ENCODE peak calls at places on chromosomes 5 and 9, in seven cellular contexts. D, K, T, X, W, E and U are unnamed samples.

GRCh38 chr9:121372563-121373400 is 2.7 kb upstream of the STOM start:
- DNase-seq in E (no peak), D (no peak), X (peak), W (no peak), T (no peak), K (no peak), U (peak)

GRCh38 chr5:178323961-178324360 is 91.4 kb upstream of the PHYKPL start:
- DNase-seq in W (no peak), D (no peak), T (no peak), E (no peak), X (no peak), K (no peak), U (no peak)

GRCh38 chr5:90612930-90613329 is 54.3 kb downstream of the ADGRV1 start:
- DNase-seq in X (no peak), D (no peak), E (no peak), W (no peak), T (no peak), K (no peak), U (no peak)

GRCh38 chr9:127066775-127067111 is 55.7 kb downstream of the ANGPTL2 start:
- DNase-seq in W (no peak), E (no peak), D (no peak), T (no peak), K (no peak), X (no peak), U (no peak)

GRCh38 chr9:110183208-110184145 is 24.5 kb downstream of the C9orf152 start:
- DNase-seq in D (peak), K (peak), T (peak), X (peak), W (peak), E (no peak), U (peak)

GRCh38 chr5:154288145-154288544 is 97.6 kb downstream of the GALNT10 start:
- DNase-seq in K (no peak), E (no peak), X (peak), D (no peak), T (no peak), W (peak), U (no peak)

GRCh38 chr5:135135530-135136201 is 101.6 kb upstream of the PITX1 start:
- DNase-seq in T (no peak), E (no peak), X (no peak), K (no peak), W (no peak), D (no peak), U (no peak)

GRCh38 chr9:97271292-97271691 is 36.2 kb upstream of the CCDC180 start:
- DNase-seq in D (no peak), E (no peak), W (peak), T (no peak), X (no peak), K (no peak), U (no peak)

GRCh38 chr5:62729662-62730061 is 151.0 kb downstream of the LRRC70 start:
- DNase-seq in T (no peak), W (no peak), E (no peak), D (no peak), X (no peak), K (no peak), U (no peak)

GRCh38 chr9:70435948-70436347 is 21.5 kb upstream of the KLF9 start:
- DNase-seq in X (no peak), W (no peak), K (peak), T (no peak), D (no peak), E (no peak), U (no peak)

GRCh38 chr5:114360816-114361723 is 800 bp upstream of the KCNN2 start:
- DNase-seq in D (peak), K (no peak), W (peak), T (peak), X (peak), E (no peak), U (peak)

GRCh38 chr9:30504502-30504905 is 1879.9 kb upstream of the ACO1 start:
- DNase-seq in E (no peak), T (no peak), K (no peak), D (peak), X (no peak), W (no peak), U (no peak)

GRCh38 chr9:112789493-112789892 is 38.9 kb downstream of the SNX30 start:
- DNase-seq in K (no peak), E (peak), D (no peak), W (no peak), T (no peak), X (no peak), U (no peak)

GRCh38 chr5:83029912-83030311 is 47.3 kb downstream of the TMEM167A start:
- DNase-seq in E (peak), D (no peak), T (no peak), X (no peak), K (no peak), W (peak), U (no peak)

GRCh38 chr9:124197177-124198095 is 60.3 kb upstream of the NEK6 start:
- DNase-seq in W (no peak), E (no peak), K (no peak), T (no peak), D (no peak), X (peak), U (no peak)

GRCh38 chr9:95025213-95026170 is 292.0 kb downstream of the FANCC start:
- DNase-seq in D (peak), K (no peak), E (peak), X (peak), W (peak), T (peak), U (peak)

GRCh38 chr5:132411382-132411925 is 41.9 kb downstream of the SLC22A5 start:
- DNase-seq in X (no peak), K (no peak), W (no peak), T (no peak), E (no peak), D (no peak), U (no peak)

GRCh38 chr9:124791106-124791505 is 14.2 kb downstream of the OLFML2A start:
- DNase-seq in K (no peak), X (no peak), W (no peak), T (no peak), D (no peak), E (no peak), U (no peak)

GRCh38 chr5:91651704-91652103 is 268.6 kb upstream of the ARRDC3 start:
- DNase-seq in K (no peak), D (peak), E (no peak), T (peak), X (no peak), W (no peak), U (no peak)

GRCh38 chr5:61933787-61934626 is 372.0 kb upstream of the KIF2A start:
- DNase-seq in K (peak), X (peak), T (peak), D (peak), W (peak), E (no peak), U (peak)

GRCh38 chr5:73296772-73297171 is 123.8 kb downstream of the TMEM174 start:
- DNase-seq in D (no peak), W (peak), E (no peak), X (no peak), K (no peak), T (no peak), U (no peak)

GRCh38 chr9:76810377-76810957 is 46.2 kb downstream of the PCA3 start:
- DNase-seq in E (no peak), T (no peak), D (peak), K (peak), X (peak), W (peak), U (peak)

GRCh38 chr9:80592413-80592812 is 1020.6 kb downstream of the TLE4 start:
- DNase-seq in W (no peak), X (no peak), D (no peak), E (no peak), T (no peak), K (no peak), U (no peak)

GRCh38 chr5:157370967-157371366 is 89.0 kb upstream of the NIPAL4 start:
- DNase-seq in W (peak), E (no peak), K (no peak), X (no peak), D (no peak), T (no peak), U (no peak)

GRCh38 chr5:88391116-88391515 is 122.5 kb upstream of the TMEM161B start:
- DNase-seq in K (no peak), D (no peak), W (peak), E (no peak), T (no peak), X (no peak), U (peak)

GRCh38 chr5:149951138-149951749 is 6.7 kb upstream of the PDE6A start:
- DNase-seq in K (no peak), T (no peak), W (peak), E (no peak), X (no peak), D (no peak), U (no peak)

GRCh38 chr9:36991516-36992134 is 42.4 kb downstream of the PAX5 start:
- DNase-seq in D (peak), E (no peak), T (no peak), X (peak), K (no peak), W (peak), U (peak)

GRCh38 chr9:37471942-37472679 is 6.9 kb upstream of the ZBTB5 start:
- DNase-seq in K (peak), X (no peak), W (peak), E (peak), D (no peak), T (no peak), U (no peak)

GRCh38 chr5:83376461-83376860 is 95.1 kb upstream of the VCAN start:
- DNase-seq in D (no peak), E (no peak), W (no peak), X (no peak), K (no peak), T (no peak), U (no peak)

GRCh38 chr9:119003218-119003617 is 366.0 kb downstream of the BRINP1 start:
- DNase-seq in E (peak), T (no peak), D (no peak), W (no peak), X (no peak), K (no peak), U (no peak)

GRCh38 chr5:174741352-174741751 is 17.0 kb downstream of the MSX2 start:
- DNase-seq in T (no peak), K (no peak), W (no peak), D (no peak), X (no peak), E (no peak), U (no peak)

GRCh38 chr9:137301086-137301947 is 754 bp downstream of the NRARP start:
- DNase-seq in D (peak), E (no peak), K (no peak), X (no peak), T (peak), W (peak), U (peak)

GRCh38 chr9:99167120-99167519 is 54.6 kb downstream of the ALG2 start:
- DNase-seq in D (no peak), E (no peak), X (no peak), W (no peak), K (no peak), T (no peak), U (no peak)

GRCh38 chr5:125232779-125233230 is 486.4 kb upstream of the ZNF608 start:
- DNase-seq in T (no peak), D (peak), E (peak), K (peak), X (no peak), W (no peak), U (no peak)

GRCh38 chr5:168288349-168289245 is 2.8 kb upstream of the WWC1 start:
- DNase-seq in W (peak), K (no peak), T (peak), D (no peak), X (no peak), E (no peak), U (peak)

GRCh38 chr5:168291281-168291960 is at the start of gene WWC1:
- DNase-seq in W (peak), T (peak), D (peak), K (no peak), X (peak), E (no peak), U (peak)

GRCh38 chr5:168292783-168293696 is 1.6 kb downstream of the WWC1 start:
- DNase-seq in T (no peak), D (no peak), X (no peak), W (no peak), K (no peak), E (no peak), U (peak)

GRCh38 chr5:168291961-168292782 is 727 bp downstream of the WWC1 start:
- DNase-seq in E (no peak), X (peak), W (peak), D (peak), T (peak), K (no peak), U (peak)

DNA sequence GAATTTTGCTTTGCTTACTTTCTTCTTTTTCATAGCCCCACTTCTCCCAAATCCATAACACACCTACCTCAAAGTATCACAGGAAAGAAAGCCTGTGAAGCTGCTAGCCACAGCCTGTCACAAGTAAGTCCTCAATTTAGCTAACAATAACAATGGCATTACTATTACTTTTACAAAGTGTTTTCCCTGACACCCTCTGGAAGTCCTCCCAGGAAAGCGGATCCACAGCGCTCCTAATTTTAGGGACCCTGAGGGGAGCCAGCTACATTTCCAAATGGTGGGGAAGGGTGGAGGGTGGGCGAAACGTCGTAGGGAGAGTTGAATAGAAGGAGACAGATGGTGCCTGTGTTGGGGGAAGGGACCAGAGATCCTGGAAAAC is 554 bp upstream of the WWC1 start:
- DNase-seq in D (no peak), X (no peak), E (no peak), K (no peak), T (no peak), W (no peak), U (no peak)
- H3K4me3 ChIP-seq in D (no peak), X (peak), E (no peak), K (peak), T (no peak), W (peak), U (peak)

GRCh38 chr5:173233347-173234128 is 1.5 kb downstream of the NKX2-5 start:
- DNase-seq in E (no peak), T (no peak), D (no peak), W (peak), X (no peak), K (no peak), U (no peak)

GRCh38 chr5:173234129-173234793 is 745 bp downstream of the NKX2-5 start:
- DNase-seq in D (no peak), T (no peak), K (no peak), X (no peak), E (no peak), W (peak), U (peak)

GRCh38 chr5:173231381-173231766 is 3.6 kb downstream of the NKX2-5 start:
- DNase-seq in D (no peak), K (no peak), X (no peak), E (no peak), T (no peak), W (no peak), U (no peak)

GRCh38 chr5:173231996-173232498 is 3.0 kb downstream of the NKX2-5 start:
- DNase-seq in X (no peak), D (no peak), T (no peak), K (no peak), E (no peak), W (peak), U (no peak)

DNA sequence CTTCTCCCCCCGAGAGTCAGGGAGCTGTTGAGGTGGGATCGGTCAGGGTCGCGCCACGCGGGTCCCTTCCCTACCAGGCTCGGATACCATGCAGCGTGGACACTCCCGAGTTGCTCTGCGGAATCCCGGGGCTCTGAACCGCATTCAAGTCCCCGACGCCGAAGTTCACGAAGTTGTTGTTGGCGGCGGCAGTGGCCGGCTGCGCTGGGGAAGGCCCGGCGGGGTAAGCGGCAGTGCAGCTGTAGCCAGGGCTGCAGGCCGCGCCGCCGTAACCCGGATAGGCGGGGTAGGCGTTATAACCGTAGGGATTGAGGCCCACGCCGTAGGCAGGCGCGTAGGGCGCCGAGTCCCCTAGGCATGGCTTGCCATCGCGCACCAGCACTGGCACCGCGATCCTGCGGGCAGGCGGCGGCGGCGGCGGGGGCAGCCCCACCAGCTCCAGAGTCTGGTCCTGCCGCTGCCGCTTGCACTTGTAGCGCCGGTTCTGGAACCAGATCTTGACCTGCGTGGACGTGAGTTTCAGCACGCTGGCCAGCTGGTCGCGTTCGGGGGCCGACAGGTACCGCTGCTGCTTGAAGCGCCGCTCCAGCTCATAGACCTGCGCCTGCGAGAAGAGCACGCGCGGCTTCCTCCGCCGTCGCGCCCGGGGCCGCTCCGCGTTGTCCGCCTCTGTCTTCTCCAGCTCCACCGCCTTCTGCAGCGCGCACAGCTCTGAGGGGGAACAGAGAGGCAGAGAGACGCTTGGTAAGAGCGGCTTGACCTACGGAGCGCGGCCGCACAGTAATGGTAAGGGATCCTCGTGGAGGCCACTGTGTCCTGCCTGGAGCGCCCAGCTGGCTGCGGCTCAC is 2.3 kb downstream of the NKX2-5 start:
- DNase-seq in W (peak), E (no peak), T (no peak), D (no peak), X (no peak), K (no peak), U (no peak)
- H3K4me3 ChIP-seq in W (no peak), E (no peak), T (no peak), D (no peak), X (peak), K (no peak), U (no peak)

DNA sequence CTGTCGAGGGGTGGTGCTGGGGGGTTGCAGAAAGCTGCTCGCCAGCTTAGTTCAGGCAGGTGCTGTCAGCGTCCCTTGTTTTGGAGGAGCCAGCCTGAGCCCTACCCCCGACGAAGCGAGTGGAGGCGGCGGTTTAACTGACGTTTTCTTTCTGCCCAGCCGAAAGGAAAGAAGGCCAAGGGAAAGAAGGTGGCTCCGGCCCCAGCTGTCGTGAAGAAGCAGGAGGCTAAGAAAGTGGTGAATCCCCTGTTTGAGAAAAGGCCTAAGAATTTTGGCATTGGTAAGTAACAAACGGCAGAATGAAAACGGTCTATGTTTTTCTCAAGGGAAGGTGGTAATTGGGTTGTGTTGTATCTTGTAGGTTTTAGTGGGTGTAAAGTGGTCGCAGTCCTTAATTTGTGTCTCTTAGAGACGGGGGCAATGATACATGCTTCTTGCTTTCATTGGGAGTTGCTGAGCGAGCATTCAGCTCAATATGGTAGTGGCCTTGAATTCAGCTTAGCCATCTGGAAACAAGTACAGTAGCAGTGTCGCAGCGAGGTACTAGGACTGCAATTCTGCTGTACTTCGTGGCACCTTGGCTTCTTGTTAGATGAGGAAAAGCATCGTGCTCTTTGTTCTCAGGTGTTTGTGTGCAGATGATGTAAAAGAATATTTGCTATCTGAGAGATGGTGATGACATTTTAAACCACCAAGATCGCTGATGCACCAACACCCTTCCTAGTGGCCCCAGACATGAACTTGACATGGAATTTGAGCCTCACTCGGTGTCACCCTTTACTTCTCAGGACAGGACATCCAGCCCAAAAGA is 950 bp downstream of the RPL7A start:
- DNase-seq in W (no peak), T (no peak), K (no peak), D (no peak), E (no peak), X (no peak), U (no peak)
- H3K4me3 ChIP-seq in W (peak), T (peak), K (peak), D (peak), E (peak), X (peak), U (peak)

DNA sequence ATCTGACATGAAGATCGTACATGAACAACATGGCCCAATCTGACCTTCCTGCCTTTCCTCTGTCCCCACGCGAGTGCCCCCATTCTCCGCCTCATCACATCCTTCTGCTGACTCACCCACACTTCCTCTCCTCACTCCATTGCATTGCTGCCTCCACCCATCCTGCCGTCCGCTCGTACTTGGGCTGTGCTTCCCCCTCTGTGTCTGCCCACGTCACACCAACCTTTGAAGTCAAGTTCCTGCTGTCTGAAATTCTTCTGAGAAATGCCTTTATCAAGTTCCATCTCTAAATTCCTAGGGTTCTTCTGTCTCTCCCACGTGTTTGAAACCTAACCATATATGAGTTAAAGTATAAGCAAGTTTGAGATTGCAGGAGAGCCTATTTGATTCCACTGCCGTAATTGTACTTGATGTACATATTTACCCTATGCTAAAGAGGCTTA is 18.0 kb upstream of the STARD4 start:
- DNase-seq in X (peak), T (no peak), D (no peak), W (peak), K (no peak), E (no peak), U (no peak)
- H3K4me3 ChIP-seq in X (peak), T (no peak), D (no peak), W (no peak), K (no peak), E (no peak), U (no peak)

GRCh38 chr5:144003636-144004035 is 166.8 kb downstream of the YIPF5 start:
- DNase-seq in K (no peak), W (no peak), T (no peak), E (no peak), X (no peak), D (no peak), U (no peak)
- H3K4me3 ChIP-seq in K (no peak), W (no peak), T (no peak), E (no peak), X (no peak), D (no peak), U (no peak)

GRCh38 chr5:112752335-112752734 is 14.7 kb downstream of the APC start:
- DNase-seq in E (no peak), D (no peak), K (no peak), W (no peak), T (no peak), X (no peak), U (no peak)

GRCh38 chr5:112758676-112759075 is 21.0 kb downstream of the APC start:
- DNase-seq in E (no peak), T (no peak), X (no peak), K (no peak), W (no peak), D (no peak), U (no peak)

GRCh38 chr5:112755703-112756102 is 18.0 kb downstream of the APC start:
- DNase-seq in E (no peak), X (no peak), K (no peak), D (no peak), W (no peak), T (no peak), U (no peak)

GRCh38 chr5:112762113-112762810 is 24.6 kb downstream of the APC start:
- DNase-seq in D (no peak), K (no peak), X (no peak), T (no peak), W (no peak), E (no peak), U (no peak)

GRCh38 chr5:112757468-112758208 is 20.0 kb downstream of the APC start:
- DNase-seq in K (peak), W (peak), D (no peak), X (no peak), E (no peak), T (no peak), U (no peak)
- H3K4me3 ChIP-seq in K (no peak), W (no peak), D (no peak), X (no peak), E (no peak), T (no peak), U (no peak)